ENCODE peak calls at places on chromosomes 11 and 22, in six cellular contexts. Q, A, I, E, L and B are unnamed samples.

GRCh38 chr11:118791961-118792578 is 1.1 kb upstream of the DDX6 start:
- DNase-seq in Q (peak), A (peak), I (peak), E (peak), L (peak), B (peak)

GRCh38 chr11:72918825-72919224 is 104.6 kb downstream of the ATG16L2 start:
- DNase-seq in Q (no peak), A (no peak), I (no peak), E (no peak), L (no peak), B (no peak)

GRCh38 chr11:111718436-111719325 is 47.5 kb downstream of the PPP2R1B start:
- DNase-seq in Q (peak), A (peak), I (no peak), E (no peak), L (peak), B (no peak)

GRCh38 chr11:71302534-71302909 is 50.1 kb upstream of the SHANK2 start:
- DNase-seq in Q (no peak), A (peak), I (no peak), E (no peak), L (no peak), B (no peak)

GRCh38 chr11:14380947-14381555 is 22.1 kb upstream of the RRAS2 start:
- DNase-seq in Q (peak), A (peak), I (peak), E (peak), L (peak), B (peak)

GRCh38 chr11:75159081-75159953 is 8.4 kb downstream of the SLCO2B1 start:
- DNase-seq in Q (peak), A (no peak), I (no peak), E (no peak), L (peak), B (no peak)

GRCh38 chr11:132177106-132177505 is 806.7 kb downstream of the NTM start:
- DNase-seq in Q (no peak), A (no peak), I (no peak), E (no peak), L (no peak), B (peak)

GRCh38 chr11:115194798-115195101 is 309.5 kb downstream of the CADM1 start:
- DNase-seq in Q (no peak), A (no peak), I (no peak), E (no peak), L (no peak), B (no peak)

GRCh38 chr11:11297578-11297977 is 55.5 kb downstream of the CSNK2A3 start:
- DNase-seq in Q (no peak), A (no peak), I (no peak), E (no peak), L (no peak), B (no peak)

GRCh38 chr11:112965601-112966125 is 4.4 kb downstream of the NCAM1 start:
- DNase-seq in Q (no peak), A (no peak), I (peak), E (no peak), L (no peak), B (no peak)

GRCh38 chr11:47615249-47615648 is 21.0 kb upstream of the C1QTNF4 start:
- DNase-seq in Q (no peak), A (no peak), I (no peak), E (no peak), L (no peak), B (no peak)

GRCh38 chr11:69825941-69826340 is 6.7 kb upstream of the FGF3 start:
- DNase-seq in Q (no peak), A (no peak), I (no peak), E (no peak), L (no peak), B (no peak)

GRCh38 chr22:42908082-42908746 is 51.1 kb upstream of the ARFGAP3 start:
- DNase-seq in Q (no peak), A (no peak), I (no peak), E (no peak), L (no peak), B (no peak)

GRCh38 chr11:107741044-107741823 is 29.4 kb upstream of the SLN start:
- DNase-seq in Q (no peak), A (no peak), I (no peak), E (peak), L (peak), B (no peak)

GRCh38 chr11:84398017-84398626 is 1112.0 kb upstream of the CCDC90B start:
- DNase-seq in Q (no peak), A (no peak), I (no peak), E (peak), L (peak), B (no peak)

GRCh38 chr11:62707277-62707771 is at the start of the genes BSCL2 and GNG3:
- DNase-seq in Q (no peak), A (no peak), I (no peak), E (peak), L (no peak), B (peak)

GRCh38 chr11:3156661-3157311 is 8.3 kb downstream of the OSBPL5 start:
- DNase-seq in Q (no peak), A (peak), I (peak), E (peak), L (no peak), B (no peak)

GRCh38 chr11:107696140-107696539 is 15.7 kb downstream of the SLN start:
- DNase-seq in Q (no peak), A (no peak), I (no peak), E (no peak), L (no peak), B (no peak)

GRCh38 chr22:24559471-24559870 is 3.7 kb downstream of the SNRPD3 start:
- DNase-seq in Q (no peak), A (no peak), I (no peak), E (no peak), L (no peak), B (no peak)

GRCh38 chr22:21960200-21961126 is 7.8 kb upstream of the PPM1F start:
- DNase-seq in Q (no peak), A (no peak), I (no peak), E (no peak), L (no peak), B (no peak)

GRCh38 chr22:17847360-17848078 is 73.2 kb upstream of the BID start:
- DNase-seq in Q (no peak), A (no peak), I (no peak), E (peak), L (no peak), B (no peak)

GRCh38 chr11:110777765-110778164 is 65.5 kb upstream of the ARHGAP20 start:
- DNase-seq in Q (peak), A (no peak), I (no peak), E (no peak), L (no peak), B (no peak)

GRCh38 chr11:88390254-88390653 is 52.7 kb upstream of the CTSC start:
- DNase-seq in Q (no peak), A (no peak), I (no peak), E (no peak), L (no peak), B (no peak)

GRCh38 chr22:40939202-40939601 is 12.0 kb upstream of the RBX1 start:
- DNase-seq in Q (no peak), A (no peak), I (no peak), E (no peak), L (no peak), B (no peak)

GRCh38 chr11:77619576-77620198 is 17.9 kb downstream of the CLNS1A start:
- DNase-seq in Q (peak), A (no peak), I (no peak), E (peak), L (peak), B (peak)

GRCh38 chr22:22913989-22914388 is 26.4 kb downstream of the IGLL5 start:
- DNase-seq in Q (no peak), A (no peak), I (no peak), E (no peak), L (no peak), B (no peak)

GRCh38 chr22:19867617-19868016 is 12.9 kb upstream of the GNB1L start:
- DNase-seq in Q (no peak), A (peak), I (no peak), E (no peak), L (no peak), B (no peak)

GRCh38 chr22:19866665-19867009 is 12.0 kb upstream of the GNB1L start:
- DNase-seq in Q (no peak), A (no peak), I (no peak), E (no peak), L (no peak), B (no peak)

GRCh38 chr22:19869497-19870152 is 15.0 kb upstream of the GNB1L start:
- DNase-seq in Q (peak), A (peak), I (no peak), E (peak), L (no peak), B (no peak)

GRCh38 chr22:19868773-19869471 is 14.2 kb upstream of the GNB1L start:
- DNase-seq in Q (peak), A (peak), I (peak), E (peak), L (no peak), B (no peak)

DNA sequence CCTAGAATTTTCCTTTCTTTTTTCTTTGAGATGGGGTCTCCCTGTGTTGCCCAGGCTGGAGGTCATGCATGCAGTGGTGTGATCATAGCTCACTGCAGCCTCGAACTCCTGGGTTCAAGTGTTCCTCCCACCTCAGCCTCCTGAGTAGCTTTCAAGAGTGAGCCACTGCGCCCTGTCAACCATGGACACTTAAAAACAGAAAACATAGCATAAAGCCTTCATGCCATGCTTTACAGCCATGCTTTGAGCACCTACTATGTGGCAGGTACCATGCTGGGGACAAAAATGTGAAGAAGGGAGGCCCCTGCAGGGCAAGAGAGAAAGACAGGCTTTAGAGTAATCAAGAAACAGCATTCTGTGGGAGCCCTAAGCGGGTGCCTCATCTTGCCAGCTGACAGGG is 13.7 kb upstream of the GNB1L start:
- DNase-seq in Q (peak), A (no peak), I (no peak), E (no peak), L (no peak), B (no peak)
- TF ChIP-seq CTCF in Q (no peak), A (no peak), I (no peak), E (no peak), L (no peak), B (no peak)

GRCh38 chr22:29031236-29031982 is 30.2 kb downstream of the C22orf31 start:
- DNase-seq in Q (peak), A (peak), I (peak), E (peak), L (peak), B (peak)
- TF ChIP-seq CTCF in Q (no peak), A (no peak), I (peak), E (peak), L (peak), B (no peak)

GRCh38 chr11:83287631-83288030 is 1.5 kb upstream of the CCDC90B start:
- DNase-seq in Q (no peak), A (no peak), I (no peak), E (no peak), L (no peak), B (no peak)

GRCh38 chr11:83282084-83282716 is 4.0 kb downstream of the CCDC90B start:
- DNase-seq in Q (no peak), A (no peak), I (no peak), E (no peak), L (no peak), B (no peak)

GRCh38 chr11:83285131-83285770 is 916 bp downstream of the CCDC90B start:
- DNase-seq in Q (no peak), A (no peak), I (no peak), E (no peak), L (no peak), B (no peak)

GRCh38 chr11:83284501-83285051 is 1.6 kb downstream of the CCDC90B start:
- DNase-seq in Q (no peak), A (no peak), I (no peak), E (no peak), L (no peak), B (no peak)

GRCh38 chr11:83285771-83286528 is at the start of gene CCDC90B:
- DNase-seq in Q (peak), A (peak), I (peak), E (peak), L (peak), B (peak)
- TF ChIP-seq CTCF in Q (no peak), A (no peak), I (no peak), E (peak), L (no peak), B (no peak)

DNA sequence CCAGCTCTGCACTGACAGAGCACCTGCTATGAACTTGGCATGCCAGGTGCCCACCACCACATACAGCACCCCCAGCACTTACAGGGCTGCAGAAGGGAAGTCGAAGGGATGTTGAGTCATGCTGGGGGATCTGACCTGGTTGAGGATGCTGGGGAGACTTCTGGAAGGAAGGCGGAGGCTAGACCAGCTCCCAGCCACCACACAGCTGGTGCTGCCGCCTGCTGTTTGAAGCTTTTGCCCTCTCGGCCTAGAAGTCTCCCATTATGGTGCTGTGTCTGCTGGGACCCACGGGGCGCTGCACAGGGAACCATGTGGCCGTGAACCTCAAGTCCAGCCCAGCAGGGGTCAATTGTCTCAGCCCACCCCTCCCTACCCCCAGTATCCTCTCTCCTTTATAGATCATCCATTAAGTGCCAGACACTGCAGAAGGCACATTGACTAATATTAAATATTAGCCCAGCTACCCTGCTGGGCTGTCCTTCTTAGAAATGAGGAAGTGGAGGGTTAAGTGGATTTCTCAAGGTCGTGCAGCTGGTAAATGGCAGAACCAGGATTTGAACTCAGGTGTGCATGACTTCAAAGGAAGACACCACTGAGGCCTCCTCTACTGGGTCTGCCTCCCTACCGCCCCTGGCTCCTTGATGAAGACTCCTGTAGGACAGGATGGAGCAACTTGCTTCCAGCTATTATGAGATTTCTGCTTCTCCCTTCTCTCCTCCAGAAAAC is 49.7 kb downstream of the CYTH4 start:
- DNase-seq in Q (no peak), A (no peak), I (no peak), E (no peak), L (peak), B (no peak)
- TF ChIP-seq CTCF in Q (no peak), A (no peak), I (no peak), E (no peak), L (no peak), B (no peak)

GRCh38 chr11:90476442-90477007 is 253.7 kb upstream of the CHORDC1 start:
- DNase-seq in Q (no peak), A (no peak), I (no peak), E (peak), L (peak), B (peak)
- TF ChIP-seq CTCF in Q (no peak), A (no peak), I (peak), E (peak), L (no peak), B (peak)

DNA sequence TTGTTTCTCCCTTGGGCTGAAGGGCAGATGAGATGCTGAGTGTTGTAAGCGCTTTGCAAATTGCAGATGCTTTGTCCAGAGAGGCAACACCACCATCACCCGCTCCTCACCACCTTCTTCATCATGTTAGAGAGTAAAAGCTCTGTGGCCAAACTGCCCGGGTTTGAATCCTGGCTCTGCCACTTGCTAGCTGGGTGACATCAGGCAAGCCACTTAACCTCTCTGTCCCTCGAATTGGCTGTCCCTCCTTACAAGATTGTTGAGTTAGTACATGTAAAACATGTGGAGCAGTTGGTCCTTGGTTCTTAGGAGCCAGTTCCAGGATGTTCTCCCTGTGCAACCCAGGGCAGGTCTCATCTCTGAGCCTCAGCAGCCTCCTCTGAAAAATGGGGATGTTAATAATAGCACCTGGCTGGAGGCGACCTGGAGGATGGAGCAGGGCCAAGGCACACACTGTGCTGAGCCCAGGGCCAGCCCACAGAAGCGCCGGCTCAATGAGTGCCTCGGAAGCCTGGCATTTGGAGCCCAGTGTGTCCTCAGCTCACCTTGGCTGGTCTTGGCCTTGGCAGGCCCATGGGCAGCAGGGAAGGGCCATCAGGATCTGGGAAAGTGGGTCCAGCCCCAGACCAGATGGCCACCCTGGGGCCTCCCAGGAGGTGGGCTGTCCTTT is 10.5 kb downstream of the C11orf86 start:
- DNase-seq in Q (no peak), A (no peak), I (peak), E (no peak), L (no peak), B (no peak)
- TF ChIP-seq CTCF in Q (no peak), A (no peak), I (no peak), E (no peak), L (no peak), B (no peak)